ENCODE peak calls at places on chromosome X, in four cellular contexts. D is WTC11, S is K562, Z is GM12878. F is an unnamed sample.
A peak's percentile ranks its signal among the peaks of the same experiment; 100 is the strongest.

GRCh38 chrX:120274958-120275357 is 24.3 kb downstream of the ZBTB33 start:
- DNase-seq in Z (no peak), D (no peak), S (no peak), F (peak; percentile 82)

GRCh38 chrX:84729809-84730208 is 227.6 kb upstream of the HDX start:
- DNase-seq in D (peak; percentile 26), S (peak; percentile 16), Z (peak; percentile 5), F (peak; percentile 67)

GRCh38 chrX:2504706-2505332 is 4.0 kb upstream of the DHRSX start:
- DNase-seq in D (no peak), S (no peak), Z (no peak), F (no peak)

GRCh38 chrX:130994671-130995070 is 63.5 kb upstream of the ARHGAP36 start:
- DNase-seq in D (peak; percentile 24), S (peak; percentile 42), Z (no peak), F (peak; percentile 61)

GRCh38 chrX:31154941-31155340 is 83.1 kb upstream of the FTHL17 start:
- DNase-seq in D (no peak), Z (no peak), S (no peak), F (no peak)

GRCh38 chrX:105869676-105870075 is 47.3 kb downstream of the NRK start:
- DNase-seq in S (no peak), D (no peak), Z (no peak), F (no peak)

GRCh38 chrX:47283015-47283771 is 50.4 kb downstream of the USP11 start:
- DNase-seq in Z (no peak), S (peak; percentile 31), D (no peak), F (no peak)

GRCh38 chrX:55450259-55450658 is 1.7 kb upstream of the MAGEH1 start:
- DNase-seq in D (no peak), S (peak; percentile 26), Z (no peak), F (peak; percentile 23)

GRCh38 chrX:41022579-41022978 is 62.7 kb upstream of the USP9X start:
- DNase-seq in D (no peak), Z (no peak), S (no peak), F (no peak)

GRCh38 chrX:71618303-71618721 is at the start of gene CXCR3:
- DNase-seq in S (no peak), D (no peak), Z (peak; percentile 83), F (no peak)

GRCh38 chrX:96564595-96564994 is 120.0 kb upstream of the DIAPH2 start:
- DNase-seq in S (no peak), D (no peak), Z (no peak), F (no peak)

GRCh38 chrX:134669378-134670098 is 11.3 kb upstream of the PLAC1 start:
- DNase-seq in D (no peak), S (no peak), Z (no peak), F (no peak)

GRCh38 chrX:118350221-118350620 is 4.3 kb downstream of the WDR44 start:
- DNase-seq in D (no peak), Z (no peak), S (no peak), F (no peak)
- TF ChIP-seq CREB1 in D (no peak), Z (no peak), S (no peak), F (no peak)

GRCh38 chrX:40008841-40009461 is 88.8 kb downstream of the BCOR start:
- DNase-seq in D (peak; percentile 36), Z (no peak), S (no peak), F (peak; percentile 52)
- TF ChIP-seq CREB1 in D (no peak), Z (no peak), S (no peak), F (no peak)

DNA sequence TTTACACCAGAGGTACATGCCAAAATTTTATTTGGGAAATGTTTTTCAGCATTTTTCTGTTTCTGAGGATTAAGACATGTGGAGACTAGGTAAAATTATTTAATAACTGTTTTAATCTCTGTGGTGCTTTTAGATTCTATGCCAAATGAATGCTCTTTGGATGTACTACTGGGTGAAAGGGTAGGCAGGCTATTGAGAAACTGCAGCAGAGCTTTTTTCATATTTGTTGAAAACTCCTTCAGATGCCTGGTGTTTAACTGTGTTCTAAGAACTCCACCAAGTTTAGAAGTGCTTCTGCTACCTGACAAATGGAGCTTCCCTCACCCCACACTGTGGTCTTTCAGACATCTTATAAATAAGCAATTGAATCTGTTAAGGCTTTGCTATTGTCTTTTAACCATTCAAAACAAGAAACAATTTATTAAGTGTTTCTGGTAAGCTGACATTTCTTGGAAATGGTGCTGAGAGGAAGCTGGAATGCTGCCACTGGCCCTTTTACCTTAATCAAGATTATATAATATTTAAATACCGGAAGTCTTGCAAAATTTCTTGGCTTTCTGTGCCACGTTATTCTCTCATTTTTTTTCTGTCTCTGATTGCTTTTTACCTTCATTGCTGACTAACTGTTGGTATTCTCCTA is 51.2 kb upstream of the CYSLTR1 start:
- DNase-seq in D (no peak), S (no peak), Z (no peak), F (no peak)
- TF ChIP-seq CREB1 in D (no peak), S (no peak), Z (no peak), F (no peak)

DNA sequence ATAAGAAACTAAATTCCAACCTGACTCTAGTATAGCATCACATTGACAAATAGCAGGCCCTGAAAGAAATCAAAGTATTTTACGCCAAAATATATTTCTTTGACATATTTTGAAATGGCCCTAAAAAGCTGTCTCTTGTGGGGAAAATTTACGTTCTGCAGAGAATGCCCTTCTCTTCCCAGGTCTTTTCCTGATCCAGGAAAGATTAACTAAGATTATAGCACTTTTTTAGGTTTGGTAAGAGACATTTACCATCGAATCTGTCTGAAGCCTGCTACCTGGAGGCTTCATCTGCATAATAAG is 121.1 kb downstream of the ATXN3L start:
- DNase-seq in Z (no peak), S (no peak), D (no peak), F (no peak)
- TF ChIP-seq CREB1 in Z (no peak), S (no peak), D (no peak), F (no peak)

DNA sequence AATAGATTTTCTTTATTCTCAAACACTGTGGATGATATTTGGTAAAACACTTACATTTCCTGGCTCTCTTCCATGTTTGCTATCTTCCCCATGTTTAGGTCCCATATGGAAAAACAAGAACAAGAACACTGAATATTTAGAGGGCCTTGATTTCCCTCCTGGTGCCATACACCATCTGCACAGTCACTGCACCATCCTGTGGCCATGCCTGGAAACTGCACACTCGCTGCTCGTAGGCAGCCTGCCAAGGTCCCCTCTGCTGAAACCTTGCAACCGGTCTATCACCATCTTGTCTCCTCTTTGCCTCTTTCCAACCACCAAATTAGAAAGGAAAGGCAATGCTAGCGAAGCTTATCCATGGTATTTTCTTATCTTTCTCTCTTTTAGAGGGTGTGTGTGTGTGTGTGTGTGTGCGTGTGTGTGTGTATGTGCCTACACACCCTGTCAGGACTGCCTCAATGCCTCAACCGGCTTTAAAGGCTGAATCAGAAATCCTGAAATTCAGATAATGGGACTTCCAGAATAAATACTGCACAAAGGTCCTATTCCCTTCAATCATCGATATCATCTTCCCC is 124.2 kb upstream of the MBNL3 start:
- DNase-seq in S (peak; percentile 23), Z (no peak), D (peak; percentile 51), F (peak; percentile 65)
- TF ChIP-seq CREB1 in S (no peak), Z (no peak), D (no peak), F (no peak)

DNA sequence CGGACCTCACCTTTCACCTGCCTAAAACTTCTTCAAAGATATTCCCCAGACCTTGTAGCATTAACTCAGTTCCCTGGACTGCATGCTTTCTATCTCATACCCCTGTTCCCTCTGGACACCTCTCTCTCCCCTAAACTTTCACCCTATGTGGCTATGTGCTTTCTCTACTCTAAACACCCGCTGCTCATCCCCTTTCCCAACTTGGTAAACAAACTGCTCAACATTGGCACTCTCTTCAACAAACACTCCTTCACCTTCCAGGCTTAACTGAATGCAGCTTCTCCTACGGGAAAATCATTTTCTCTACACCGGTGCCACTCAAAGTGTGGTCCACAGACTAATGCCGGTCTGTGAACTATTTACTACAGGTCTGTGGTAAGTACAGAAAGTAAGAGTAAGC is 19.9 kb downstream of the PHF8 start:
- DNase-seq in Z (no peak), S (no peak), D (no peak), F (no peak)
- TF ChIP-seq CREB1 in Z (no peak), S (no peak), D (no peak), F (no peak)

F was measured in GM23338.